ENCODE peak calls at places on chromosomes 4 and X, in seven cellular contexts. One of them, this sample, is unnamed.

GRCh38 chrX:15723887-15724517 is 14.1 kb upstream of the CA5B start:
- DNase-seq in AML-193: no peak
- DNase-seq in stimulated activated CD8-positive, alpha-beta memory T cell treated with anti-CD3 and anti-CD28 coated beads, Interleukin-12 subunit alpha, Interleukin-12 subunit beta, amount 100 ng/mL, for 4 hours: no peak
- DNase-seq in SJCRH30: no peak
- DNase-seq in myocyte: no peak
- DNase-seq in dermis blood vessel endothelial cell: no peak
- DNase-seq in Right ventricle myocardium superior: no peak
- DNase-seq in this sample: no peak

GRCh38 chr4:52983563-52984303 is 121.6 kb downstream of the RASL11B start:
- DNase-seq in AML-193: peak
- DNase-seq in stimulated activated CD8-positive, alpha-beta memory T cell treated with anti-CD3 and anti-CD28 coated beads, Interleukin-12 subunit alpha, Interleukin-12 subunit beta, amount 100 ng/mL, for 4 hours: no peak
- DNase-seq in SJCRH30: peak
- DNase-seq in myocyte: peak
- DNase-seq in dermis blood vessel endothelial cell: peak
- DNase-seq in Right ventricle myocardium superior: no peak
- DNase-seq in this sample: peak

GRCh38 chr4:115113382-115114106 is at the start of gene NDST4:
- DNase-seq in AML-193: no peak
- DNase-seq in stimulated activated CD8-positive, alpha-beta memory T cell treated with anti-CD3 and anti-CD28 coated beads, Interleukin-12 subunit alpha, Interleukin-12 subunit beta, amount 100 ng/mL, for 4 hours: no peak
- DNase-seq in SJCRH30: peak
- DNase-seq in myocyte: peak
- DNase-seq in dermis blood vessel endothelial cell: no peak
- DNase-seq in Right ventricle myocardium superior: no peak
- DNase-seq in this sample: no peak

GRCh38 chr4:159046683-159047082 is 56.2 kb upstream of the RAPGEF2 start:
- DNase-seq in AML-193: no peak
- DNase-seq in stimulated activated CD8-positive, alpha-beta memory T cell treated with anti-CD3 and anti-CD28 coated beads, Interleukin-12 subunit alpha, Interleukin-12 subunit beta, amount 100 ng/mL, for 4 hours: no peak
- DNase-seq in SJCRH30: no peak
- DNase-seq in myocyte: no peak
- DNase-seq in dermis blood vessel endothelial cell: no peak
- DNase-seq in Right ventricle myocardium superior: no peak
- DNase-seq in this sample: no peak

GRCh38 chrX:130120746-130121504 is 10.6 kb upstream of the ELF4 start:
- DNase-seq in AML-193: peak
- DNase-seq in stimulated activated CD8-positive, alpha-beta memory T cell treated with anti-CD3 and anti-CD28 coated beads, Interleukin-12 subunit alpha, Interleukin-12 subunit beta, amount 100 ng/mL, for 4 hours: peak
- DNase-seq in SJCRH30: no peak
- DNase-seq in myocyte: peak
- DNase-seq in dermis blood vessel endothelial cell: peak
- DNase-seq in Right ventricle myocardium superior: peak
- DNase-seq in this sample: peak

GRCh38 chrX:1222511-1223252 is 10.2 kb upstream of the CRLF2 start:
- DNase-seq in AML-193: peak
- DNase-seq in stimulated activated CD8-positive, alpha-beta memory T cell treated with anti-CD3 and anti-CD28 coated beads, Interleukin-12 subunit alpha, Interleukin-12 subunit beta, amount 100 ng/mL, for 4 hours: no peak
- DNase-seq in SJCRH30: no peak
- DNase-seq in myocyte: peak
- DNase-seq in dermis blood vessel endothelial cell: no peak
- DNase-seq in Right ventricle myocardium superior: no peak
- DNase-seq in this sample: no peak

GRCh38 chr4:3783691-3784306 is 17.6 kb downstream of the ADRA2C start:
- DNase-seq in AML-193: no peak
- DNase-seq in stimulated activated CD8-positive, alpha-beta memory T cell treated with anti-CD3 and anti-CD28 coated beads, Interleukin-12 subunit alpha, Interleukin-12 subunit beta, amount 100 ng/mL, for 4 hours: no peak
- DNase-seq in SJCRH30: peak
- DNase-seq in myocyte: no peak
- DNase-seq in dermis blood vessel endothelial cell: peak
- DNase-seq in Right ventricle myocardium superior: no peak
- DNase-seq in this sample: no peak

GRCh38 chr4:159370316-159370715 is 267.4 kb downstream of the RAPGEF2 start:
- DNase-seq in AML-193: no peak
- DNase-seq in stimulated activated CD8-positive, alpha-beta memory T cell treated with anti-CD3 and anti-CD28 coated beads, Interleukin-12 subunit alpha, Interleukin-12 subunit beta, amount 100 ng/mL, for 4 hours: no peak
- DNase-seq in SJCRH30: no peak
- DNase-seq in myocyte: no peak
- DNase-seq in dermis blood vessel endothelial cell: peak
- DNase-seq in Right ventricle myocardium superior: no peak
- DNase-seq in this sample: no peak

GRCh38 chrX:110280954-110281353 is 36.9 kb downstream of the AMMECR1 start:
- DNase-seq in AML-193: no peak
- DNase-seq in stimulated activated CD8-positive, alpha-beta memory T cell treated with anti-CD3 and anti-CD28 coated beads, Interleukin-12 subunit alpha, Interleukin-12 subunit beta, amount 100 ng/mL, for 4 hours: no peak
- DNase-seq in SJCRH30: no peak
- DNase-seq in myocyte: peak
- DNase-seq in dermis blood vessel endothelial cell: no peak
- DNase-seq in Right ventricle myocardium superior: no peak
- DNase-seq in this sample: no peak

GRCh38 chr4:139715721-139716391 is 50.2 kb downstream of the MGST2 start:
- DNase-seq in AML-193: no peak
- DNase-seq in stimulated activated CD8-positive, alpha-beta memory T cell treated with anti-CD3 and anti-CD28 coated beads, Interleukin-12 subunit alpha, Interleukin-12 subunit beta, amount 100 ng/mL, for 4 hours: no peak
- DNase-seq in SJCRH30: no peak
- DNase-seq in myocyte: no peak
- DNase-seq in dermis blood vessel endothelial cell: no peak
- DNase-seq in Right ventricle myocardium superior: peak
- DNase-seq in this sample: no peak